ENCODE peak calls at places on chromosomes 5 and 9, in eight cellular contexts. One of them, this sample, is unnamed.

GRCh38 chr5:169511708-169512107 is 71.9 kb upstream of the SPDL1 start:
- DNase-seq in GM23338: peak
- DNase-seq in HepG2: no peak
- DNase-seq in endothelial cell of umbilical vein: no peak
- DNase-seq in K562: no peak
- DNase-seq in H1: no peak
- DNase-seq in GM12878: no peak
- DNase-seq in HCT116: no peak
- DNase-seq in this sample: no peak

GRCh38 chr5:115511632-115512031 is 32.9 kb downstream of the FEM1C start:
- DNase-seq in GM23338: no peak
- DNase-seq in HepG2: no peak
- DNase-seq in endothelial cell of umbilical vein: no peak
- DNase-seq in K562: no peak
- DNase-seq in H1: no peak
- DNase-seq in GM12878: no peak
- DNase-seq in HCT116: no peak
- DNase-seq in this sample: no peak

GRCh38 chr9:72600671-72601070 is 79.3 kb downstream of the TMC1 start:
- DNase-seq in GM23338: no peak
- DNase-seq in HepG2: no peak
- DNase-seq in endothelial cell of umbilical vein: no peak
- DNase-seq in K562: no peak
- DNase-seq in H1: no peak
- DNase-seq in GM12878: no peak
- DNase-seq in HCT116: no peak
- DNase-seq in this sample: no peak

GRCh38 chr9:122332643-122333042 is 38.2 kb upstream of the PTGS1 start:
- DNase-seq in GM23338: no peak
- DNase-seq in HepG2: no peak
- DNase-seq in endothelial cell of umbilical vein: no peak
- DNase-seq in K562: no peak
- DNase-seq in H1: no peak
- DNase-seq in GM12878: no peak
- DNase-seq in HCT116: no peak
- DNase-seq in this sample: no peak

GRCh38 chr9:78592866-78593265 is 295.9 kb downstream of the PSAT1 start:
- DNase-seq in GM23338: no peak
- DNase-seq in HepG2: no peak
- DNase-seq in endothelial cell of umbilical vein: no peak
- DNase-seq in K562: no peak
- DNase-seq in H1: no peak
- DNase-seq in GM12878: no peak
- DNase-seq in HCT116: no peak
- DNase-seq in this sample: no peak

GRCh38 chr5:141960018-141960417 is 2.0 kb upstream of the PCDH12 start:
- DNase-seq in GM23338: peak
- DNase-seq in HepG2: peak
- DNase-seq in endothelial cell of umbilical vein: no peak
- DNase-seq in K562: peak
- DNase-seq in H1: no peak
- DNase-seq in GM12878: no peak
- DNase-seq in HCT116: no peak
- DNase-seq in this sample: no peak

GRCh38 chr9:21549251-21549765 is 67.2 kb upstream of the IFNE start:
- DNase-seq in GM23338: no peak
- DNase-seq in HepG2: no peak
- DNase-seq in endothelial cell of umbilical vein: peak
- DNase-seq in K562: no peak
- DNase-seq in H1: no peak
- DNase-seq in GM12878: no peak
- DNase-seq in HCT116: no peak
- DNase-seq in this sample: no peak

GRCh38 chr5:177194278-177194677 is 60.7 kb downstream of the NSD1 start:
- DNase-seq in GM23338: peak
- DNase-seq in HepG2: peak
- DNase-seq in endothelial cell of umbilical vein: peak
- DNase-seq in K562: no peak
- DNase-seq in H1: peak
- DNase-seq in GM12878: no peak
- DNase-seq in HCT116: peak
- DNase-seq in this sample: no peak

GRCh38 chr9:81621785-81622243 is 67.5 kb downstream of the TLE1 start:
- DNase-seq in GM23338: peak
- DNase-seq in HepG2: no peak
- DNase-seq in endothelial cell of umbilical vein: no peak
- DNase-seq in K562: no peak
- DNase-seq in H1: no peak
- DNase-seq in GM12878: no peak
- DNase-seq in HCT116: no peak
- DNase-seq in this sample: no peak

GRCh38 chr9:121822093-121823085 is 171.0 kb downstream of the DAB2IP start:
- DNase-seq in GM23338: no peak
- DNase-seq in HepG2: no peak
- DNase-seq in endothelial cell of umbilical vein: no peak
- DNase-seq in K562: no peak
- DNase-seq in H1: no peak
- DNase-seq in GM12878: no peak
- DNase-seq in HCT116: no peak
- DNase-seq in this sample: no peak

GRCh38 chr9:92728831-92729734 is 35.5 kb downstream of the BICD2 start:
- DNase-seq in GM23338: peak
- DNase-seq in HepG2: peak
- DNase-seq in endothelial cell of umbilical vein: no peak
- DNase-seq in K562: peak
- DNase-seq in H1: no peak
- DNase-seq in GM12878: no peak
- DNase-seq in HCT116: no peak
- DNase-seq in this sample: no peak

GRCh38 chr5:16934123-16934522 is 2.0 kb downstream of the MYO10 start:
- DNase-seq in GM23338: peak
- DNase-seq in HepG2: peak
- DNase-seq in endothelial cell of umbilical vein: peak
- DNase-seq in K562: peak
- DNase-seq in H1: peak
- DNase-seq in GM12878: no peak
- DNase-seq in HCT116: peak
- DNase-seq in this sample: peak

DNA sequence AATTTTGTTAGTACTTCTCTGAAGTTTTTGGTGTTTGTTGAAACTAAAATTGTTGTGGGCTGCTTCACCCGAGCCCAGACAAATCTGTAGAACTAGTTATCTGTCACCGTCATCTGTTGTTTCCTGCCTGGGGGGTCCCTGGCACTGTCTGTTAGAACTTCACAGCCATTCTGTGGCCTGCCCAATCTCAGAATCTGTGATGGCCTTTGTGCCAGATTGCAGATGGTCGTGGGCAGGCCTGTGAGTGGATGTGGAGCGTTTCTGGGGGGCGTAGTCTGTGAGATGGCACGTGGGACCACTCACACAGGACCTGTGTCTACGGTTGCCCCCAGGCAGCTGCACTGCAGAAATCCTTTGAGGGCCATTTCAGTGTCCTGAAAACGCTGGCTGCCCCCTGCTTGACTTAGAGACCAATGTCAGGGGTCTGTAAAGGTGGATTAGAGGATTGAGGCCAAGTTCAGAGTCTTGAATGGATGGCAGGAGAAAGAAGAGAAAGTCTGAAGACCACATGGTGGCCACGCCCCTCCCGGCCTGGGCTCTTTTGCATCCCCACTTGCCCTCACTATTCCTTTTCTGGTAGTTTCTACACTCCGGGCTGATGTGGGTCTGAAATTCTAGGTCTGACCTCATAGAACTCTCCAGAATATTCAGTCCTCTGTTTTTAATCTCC is 38.3 kb downstream of the TRIO start:
- DNase-seq in GM23338: no peak
- DNase-seq in HepG2: no peak
- DNase-seq in endothelial cell of umbilical vein: no peak
- DNase-seq in K562: no peak
- DNase-seq in H1: no peak
- DNase-seq in GM12878: no peak
- DNase-seq in HCT116: no peak
- DNase-seq in this sample: no peak
- TF ChIP-seq POLR2AphosphoS5 in GM23338: no peak
- TF ChIP-seq POLR2AphosphoS5 in HepG2: no peak
- TF ChIP-seq POLR2AphosphoS5 in endothelial cell of umbilical vein: no peak
- TF ChIP-seq POLR2AphosphoS5 in K562: no peak
- TF ChIP-seq POLR2AphosphoS5 in H1: peak
- TF ChIP-seq POLR2AphosphoS5 in GM12878: no peak
- TF ChIP-seq POLR2AphosphoS5 in HCT116: no peak
- TF ChIP-seq POLR2AphosphoS5 in this sample: no peak

DNA sequence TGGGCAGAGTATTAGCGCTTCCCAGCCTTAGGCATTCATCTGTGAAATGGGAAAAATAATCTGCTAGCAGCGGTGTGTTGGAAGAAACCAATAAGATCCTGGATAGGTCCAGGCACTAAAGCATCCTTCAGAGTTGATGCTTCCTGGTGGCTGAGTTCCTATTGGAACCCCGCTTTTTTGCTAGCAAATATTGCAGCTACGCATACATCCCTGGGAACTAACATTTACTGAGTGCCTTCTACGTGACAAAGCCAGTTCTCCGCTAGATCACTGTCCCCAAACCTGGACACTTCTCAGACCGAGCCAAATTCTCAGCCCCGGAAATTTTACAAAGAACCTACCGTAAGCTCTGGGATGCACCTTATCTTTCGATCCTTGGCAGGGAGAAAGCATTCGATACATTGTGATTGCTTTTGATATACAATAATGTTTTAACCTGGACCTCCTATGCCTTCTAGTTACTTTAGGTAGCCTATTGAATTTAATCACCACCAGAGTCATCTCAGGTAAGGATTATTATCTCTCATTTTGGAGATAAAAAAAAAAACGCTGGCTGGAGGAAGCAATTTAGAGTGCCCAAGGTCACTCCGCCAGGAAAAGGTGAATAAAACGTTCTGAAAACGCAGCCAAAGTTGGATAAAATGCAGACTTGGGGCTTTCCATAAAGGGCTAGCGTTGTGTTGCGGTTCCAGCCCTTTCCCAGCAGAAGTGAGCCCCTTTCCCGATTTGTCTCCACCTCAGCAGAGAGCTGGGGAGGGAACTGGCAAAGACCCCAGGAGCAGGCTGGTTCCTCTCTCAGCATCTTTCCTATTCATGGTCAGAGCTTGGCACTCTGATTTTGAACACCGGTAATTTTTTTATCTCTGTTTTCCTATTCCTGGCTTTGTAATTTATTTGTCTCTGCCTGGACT is 2.6 kb upstream of the MSX2 start:
- DNase-seq in GM23338: no peak
- DNase-seq in HepG2: no peak
- DNase-seq in endothelial cell of umbilical vein: no peak
- DNase-seq in K562: no peak
- DNase-seq in H1: no peak
- DNase-seq in GM12878: no peak
- DNase-seq in HCT116: no peak
- DNase-seq in this sample: no peak
- TF ChIP-seq EZH2 in GM23338: peak
- TF ChIP-seq EZH2 in HepG2: no peak
- TF ChIP-seq EZH2 in endothelial cell of umbilical vein: no peak
- TF ChIP-seq EZH2 in K562: no peak
- TF ChIP-seq EZH2 in H1: peak
- TF ChIP-seq EZH2 in GM12878: no peak
- TF ChIP-seq EZH2 in HCT116: no peak
- TF ChIP-seq EZH2 in this sample: no peak

GRCh38 chr5:66450988-66451387 is 145.2 kb upstream of the MAST4 start:
- DNase-seq in GM23338: no peak
- DNase-seq in HepG2: no peak
- DNase-seq in endothelial cell of umbilical vein: peak
- DNase-seq in K562: no peak
- DNase-seq in H1: no peak
- DNase-seq in GM12878: no peak
- DNase-seq in HCT116: no peak
- DNase-seq in this sample: no peak
- TF ChIP-seq POLR2AphosphoS5 in GM23338: no peak
- TF ChIP-seq POLR2AphosphoS5 in HepG2: no peak
- TF ChIP-seq POLR2AphosphoS5 in endothelial cell of umbilical vein: no peak
- TF ChIP-seq POLR2AphosphoS5 in K562: no peak
- TF ChIP-seq POLR2AphosphoS5 in H1: no peak
- TF ChIP-seq POLR2AphosphoS5 in GM12878: no peak
- TF ChIP-seq POLR2AphosphoS5 in HCT116: no peak
- TF ChIP-seq POLR2AphosphoS5 in this sample: no peak

DNA sequence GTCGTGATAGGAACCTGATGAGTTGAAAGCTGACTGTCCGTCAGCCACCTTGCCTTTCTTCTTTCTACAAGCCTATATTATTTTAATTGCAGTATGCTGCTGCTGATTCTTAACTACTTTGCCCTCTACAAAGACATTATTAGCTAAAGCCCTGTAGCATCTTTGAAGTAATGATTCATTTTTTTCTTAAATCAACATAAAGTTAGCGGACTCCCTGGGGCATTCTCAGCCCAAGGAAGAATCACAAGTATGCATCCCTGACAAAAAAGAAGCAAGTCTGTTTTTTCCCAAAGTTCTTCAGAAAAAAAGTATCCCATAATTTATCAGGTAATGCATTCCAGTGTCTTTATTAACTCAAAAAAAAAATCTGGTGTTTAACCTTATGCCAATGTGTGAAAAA is 69.5 kb upstream of the TAS2R1 start:
- DNase-seq in GM23338: no peak
- DNase-seq in HepG2: no peak
- DNase-seq in endothelial cell of umbilical vein: no peak
- DNase-seq in K562: no peak
- DNase-seq in H1: no peak
- DNase-seq in GM12878: no peak
- DNase-seq in HCT116: no peak
- DNase-seq in this sample: no peak
- TF ChIP-seq EZH2 in GM23338: no peak
- TF ChIP-seq EZH2 in HepG2: no peak
- TF ChIP-seq EZH2 in endothelial cell of umbilical vein: no peak
- TF ChIP-seq EZH2 in K562: no peak
- TF ChIP-seq EZH2 in H1: no peak
- TF ChIP-seq EZH2 in GM12878: no peak
- TF ChIP-seq EZH2 in HCT116: no peak
- TF ChIP-seq EZH2 in this sample: no peak

This sample was measured in SK-N-MC.